ENCODE peak calls at places on chromosomes 3 and 15, in five cellular contexts. W is AG09319, H is Caco-2, A is HFFc6, Z is B cell. B is an unnamed sample.

GRCh38 chr3:4099607-4100006 is 203.6 kb upstream of the SETMAR start:
- DNase-seq in A (no peak), W (no peak), Z (no peak), H (no peak), B (no peak)

GRCh38 chr15:40235201-40235890 is 3.5 kb upstream of the PAK6 start:
- DNase-seq in A (no peak), Z (peak), W (no peak), H (no peak), B (no peak)

GRCh38 chr3:175346573-175347356 is 487.6 kb downstream of the NAALADL2 start:
- DNase-seq in A (peak), Z (no peak), H (no peak), W (peak), B (no peak)

GRCh38 chr15:63879211-63879610 is 45.5 kb upstream of the HERC1 start:
- DNase-seq in Z (no peak), A (no peak), H (no peak), W (no peak), B (no peak)

GRCh38 chr3:120177151-120177550 is 82.9 kb upstream of the GSK3B start:
- DNase-seq in Z (no peak), A (peak), H (no peak), W (peak), B (no peak)

GRCh38 chr3:30526031-30526430 is 80.4 kb upstream of the TGFBR2 start:
- DNase-seq in A (no peak), W (no peak), H (peak), Z (no peak), B (no peak)

GRCh38 chr3:196967412-196968232 is 1.0 kb downstream of the PIGZ start:
- DNase-seq in W (no peak), Z (no peak), A (no peak), H (no peak), B (no peak)

GRCh38 chr3:194100856-194101390 is 35.0 kb upstream of the HES1 start:
- DNase-seq in W (no peak), A (no peak), Z (peak), H (no peak), B (peak)

GRCh38 chr3:60246361-60246760 is 1004.9 kb downstream of the FHIT start:
- DNase-seq in W (no peak), A (no peak), H (no peak), Z (no peak), B (no peak)

GRCh38 chr3:189981668-189982067 is 139.0 kb downstream of the P3H2 start:
- DNase-seq in W (peak), A (peak), H (no peak), Z (no peak), B (no peak)

GRCh38 chr3:10169000-10169496 is 4.3 kb downstream of the IRAK2 start:
- DNase-seq in H (peak), Z (no peak), A (no peak), W (no peak), B (no peak)

GRCh38 chr15:66389098-66389858 is 2.6 kb downstream of the MAP2K1 start:
- DNase-seq in W (no peak), H (no peak), A (no peak), Z (peak), B (no peak)

GRCh38 chr3:34016925-34017592 is 218.6 kb downstream of the PDCD6IP start:
- DNase-seq in W (no peak), A (no peak), H (no peak), Z (peak), B (peak)

GRCh38 chr3:182364723-182365650 is 428.3 kb upstream of the ATP11B start:
- DNase-seq in Z (no peak), A (no peak), W (no peak), H (no peak), B (no peak)

GRCh38 chr3:138963161-138963560 is 16.1 kb downstream of the FOXL2NB start:
- DNase-seq in A (no peak), W (no peak), H (no peak), Z (no peak), B (no peak)

GRCh38 chr3:198107840-198108734 is 148.1 kb downstream of the LMLN start:
- DNase-seq in H (no peak), A (no peak), Z (no peak), W (no peak), B (no peak)

GRCh38 chr3:69090021-69090420 is 5.3 kb downstream of the ARL6IP5 start:
- DNase-seq in A (peak), H (no peak), Z (no peak), W (peak), B (no peak)

GRCh38 chr15:22839046-22839705 is 710 bp downstream of the NIPA2 start:
- DNase-seq in H (no peak), Z (peak), W (no peak), A (no peak), B (no peak)

GRCh38 chr15:63210151-63211051 is 21.0 kb downstream of the RAB8B start:
- DNase-seq in A (no peak), Z (no peak), H (no peak), W (no peak), B (no peak)

GRCh38 chr3:63565220-63565619 is 87.3 kb upstream of the SNTN start:
- DNase-seq in Z (no peak), A (no peak), W (no peak), H (no peak), B (no peak)

GRCh38 chr15:71653986-71654713 is 156.2 kb upstream of the NR2E3 start:
- DNase-seq in W (no peak), H (no peak), A (no peak), Z (no peak), B (no peak)

GRCh38 chr15:60889006-60889405 is 340.1 kb downstream of the RORA start:
- DNase-seq in A (no peak), H (no peak), W (no peak), Z (no peak), B (no peak)

GRCh38 chr15:38216763-38217162 is 35.9 kb upstream of the SPRED1 start:
- DNase-seq in A (no peak), H (peak), W (no peak), Z (no peak), B (no peak)

GRCh38 chr3:29822051-29822450 is 541.2 kb downstream of the RBMS3 start:
- DNase-seq in Z (no peak), A (peak), H (no peak), W (no peak), B (no peak)

GRCh38 chr15:39018966-39019365 is 454.4 kb upstream of the RASGRP1 start:
- DNase-seq in H (no peak), W (no peak), Z (no peak), A (no peak), B (no peak)

GRCh38 chr3:65402597-65402996 is 636.1 kb downstream of the MAGI1 start:
- DNase-seq in H (no peak), A (peak), Z (no peak), W (peak), B (no peak)

GRCh38 chr3:46114324-46114988 is 87.2 kb upstream of the XCR1 start:
- DNase-seq in W (peak), A (peak), Z (no peak), H (peak), B (no peak)

GRCh38 chr3:71166839-71167238 is 416.7 kb downstream of the FOXP1 start:
- DNase-seq in W (no peak), H (no peak), Z (no peak), A (no peak), B (no peak)

GRCh38 chr15:66774001-66774814 is 72.2 kb downstream of the SMAD6 start:
- DNase-seq in W (no peak), Z (peak), H (peak), A (peak), B (no peak)

GRCh38 chr15:41982133-41982930 is 10.0 kb upstream of the EHD4 start:
- DNase-seq in A (no peak), Z (no peak), W (no peak), H (no peak), B (no peak)

GRCh38 chr3:142366434-142366833 is 81.4 kb downstream of the XRN1 start:
- DNase-seq in Z (no peak), A (peak), W (no peak), H (peak), B (no peak)
- TF ChIP-seq CTCF in Z (no peak), A (peak), W (no peak), H (peak), B (peak)

GRCh38 chr3:188152660-188153497 is 1.1 kb upstream of the LPP start:
- DNase-seq in Z (peak), A (peak), W (peak), H (peak), B (no peak)
- TF ChIP-seq CTCF in Z (no peak), A (no peak), W (no peak), H (no peak), B (no peak)

GRCh38 chr3:109921509-109921908 is 584.2 kb upstream of the DPPA4 start:
- DNase-seq in Z (no peak), A (no peak), W (no peak), H (no peak), B (no peak)

GRCh38 chr3:109922898-109923297 is 585.6 kb upstream of the DPPA4 start:
- DNase-seq in H (no peak), A (no peak), W (no peak), Z (no peak), B (no peak)

GRCh38 chr3:109920749-109921148 is 583.4 kb upstream of the DPPA4 start:
- DNase-seq in A (no peak), Z (no peak), H (no peak), W (no peak), B (no peak)

GRCh38 chr3:109924196-109924595 is 586.9 kb upstream of the DPPA4 start:
- DNase-seq in H (no peak), A (no peak), Z (no peak), W (no peak), B (no peak)

DNA sequence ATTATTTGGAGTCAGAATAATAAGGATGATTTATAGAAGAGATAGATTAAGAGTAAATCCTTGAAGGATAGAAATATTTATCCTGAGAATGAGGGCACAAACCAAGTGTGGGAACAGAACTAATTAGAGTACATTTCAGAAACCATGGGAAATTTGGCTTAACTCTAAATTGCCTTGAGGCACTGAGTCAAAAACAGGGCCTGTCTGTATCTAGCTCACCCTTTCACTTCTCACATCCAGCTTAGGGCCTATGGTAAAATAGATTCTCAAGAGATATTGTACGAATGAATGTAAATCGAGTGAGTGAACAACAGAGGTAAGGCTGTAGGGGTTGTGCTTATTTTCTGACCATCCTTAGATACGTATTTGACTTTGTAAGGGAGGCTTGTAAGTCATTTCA is 586.1 kb upstream of the DPPA4 start:
- DNase-seq in Z (no peak), A (no peak), W (no peak), H (no peak), B (no peak)
- TF ChIP-seq CTCF in Z (no peak), A (no peak), W (no peak), H (no peak), B (no peak)

DNA sequence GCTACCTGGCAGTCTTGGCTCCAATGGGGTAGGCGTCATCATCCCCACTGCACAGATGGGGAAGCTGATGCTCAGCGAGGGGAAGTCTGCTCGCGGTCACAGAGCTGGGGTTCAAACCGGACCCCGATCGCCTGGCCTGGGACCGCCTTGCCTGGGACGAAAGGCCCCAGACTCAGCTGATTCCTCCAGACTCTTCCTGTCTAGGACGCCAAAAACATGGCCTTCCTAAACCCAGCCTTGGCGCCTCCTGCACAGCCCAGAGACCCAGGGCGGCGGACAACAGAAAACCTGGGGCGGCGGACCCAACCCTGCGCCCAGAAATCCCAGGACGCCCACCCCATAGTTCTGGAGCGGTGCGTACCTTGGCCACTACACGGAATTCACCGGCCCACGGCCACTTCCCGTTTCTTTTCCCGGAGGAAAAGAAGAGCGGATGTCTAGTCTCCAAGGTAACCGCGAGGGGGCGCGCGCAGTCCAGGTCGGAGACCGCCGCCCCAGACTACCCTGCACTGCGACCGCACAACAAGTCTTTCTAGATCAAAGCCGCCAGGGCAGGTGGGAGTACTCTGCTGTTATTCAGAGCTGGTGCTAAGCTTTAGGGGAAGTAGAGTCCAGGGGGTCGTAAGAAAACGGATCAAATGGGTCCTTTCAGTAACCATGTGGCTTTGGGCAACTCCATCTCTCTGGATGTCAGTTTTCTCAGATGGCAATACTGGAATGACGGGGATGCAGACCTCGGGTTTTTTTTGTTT is 4.9 kb upstream of the IL17RD start:
- DNase-seq in H (peak), Z (peak), A (peak), W (no peak), B (peak)
- TF ChIP-seq CTCF in H (peak), Z (peak), A (peak), W (peak), B (peak)

GRCh38 chr3:54099381-54099780 is 23.0 kb upstream of the CACNA2D3 start:
- DNase-seq in Z (no peak), W (no peak), A (no peak), H (no peak), B (no peak)
- TF ChIP-seq CTCF in Z (no peak), W (no peak), A (no peak), H (no peak), B (no peak)

GRCh38 chr3:134527538-134528186 is 41.8 kb downstream of the CEP63 start:
- DNase-seq in W (no peak), H (no peak), A (no peak), Z (no peak), B (no peak)

GRCh38 chr3:134522541-134522940 is 36.7 kb downstream of the CEP63 start:
- DNase-seq in Z (no peak), W (no peak), H (no peak), A (no peak), B (no peak)

GRCh38 chr3:134525293-134525692 is 39.4 kb downstream of the CEP63 start:
- DNase-seq in A (no peak), H (no peak), W (no peak), Z (no peak), B (no peak)

GRCh38 chr3:134526319-134526718 is 40.5 kb downstream of the CEP63 start:
- DNase-seq in A (no peak), Z (no peak), W (no peak), H (no peak), B (no peak)

DNA sequence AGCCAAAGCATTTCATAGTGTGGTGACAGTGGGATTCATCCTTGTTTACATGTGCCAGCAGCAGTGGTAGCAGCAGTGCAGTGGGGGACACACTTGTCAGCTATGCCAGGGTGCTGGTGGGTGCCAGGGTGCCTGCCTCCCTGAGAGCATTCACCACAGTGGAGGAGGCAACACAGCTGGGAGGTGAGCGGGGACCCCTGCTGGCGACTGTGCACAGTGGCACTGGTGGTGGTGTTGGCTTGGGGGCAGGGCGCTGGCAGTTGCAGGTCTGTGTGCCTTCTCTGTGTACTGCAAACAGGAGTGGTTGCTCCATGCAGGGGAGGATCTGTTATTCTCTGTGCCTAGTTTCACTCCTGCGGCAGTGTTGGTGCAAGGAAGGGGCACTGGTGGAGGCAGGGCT is 41.2 kb downstream of the CEP63 start:
- DNase-seq in Z (no peak), W (no peak), H (peak), A (no peak), B (no peak)
- TF ChIP-seq CTCF in Z (no peak), W (no peak), H (peak), A (peak), B (peak)